ENCODE peak calls at places on chromosomes 13 and 19, in ten cellular contexts. E is HCT116, R is esophagus squamous epithelium, J is HepG2, C is IMR-90, A is Peyer's patch, T is lower leg skin, X is breast epithelium, H is spleen, B is gastrocnemius medialis. O is an unnamed sample.

GRCh38 chr13:38394777-38395504 is 45.3 kb downstream of the UFM1 start:
- DNase-seq in C (no peak), T (no peak), E (no peak), A (no peak), X (no peak), B (no peak), R (no peak), J (no peak), H (no peak), O (no peak)

GRCh38 chr13:25232937-25233515 is 54.3 kb downstream of the MTMR6 start:
- DNase-seq in H (no peak), B (no peak), E (peak), X (no peak), T (no peak), C (peak), R (no peak), A (no peak), J (peak), O (peak)

GRCh38 chr13:31951215-31951678 is 80.3 kb upstream of the FRY start:
- DNase-seq in B (peak), X (no peak), R (peak), C (peak), E (no peak), A (peak), J (no peak), H (peak), T (peak), O (no peak)

GRCh38 chr13:90564096-90564495 is 783.4 kb upstream of the MIR17HG start:
- DNase-seq in J (no peak), X (no peak), T (no peak), E (no peak), B (no peak), A (no peak), R (no peak), H (peak), C (no peak), O (no peak)

GRCh38 chr13:42696191-42696590 is 85.2 kb upstream of the FAM216B start:
- DNase-seq in T (no peak), X (no peak), H (no peak), C (peak), B (no peak), R (no peak), A (no peak), E (no peak), J (no peak), O (no peak)

GRCh38 chr13:34076943-34077703 is 259.2 kb downstream of the RFC3 start:
- DNase-seq in C (peak), T (no peak), A (no peak), H (no peak), E (peak), X (no peak), J (peak), B (no peak), R (no peak), O (peak)

GRCh38 chr19:15194938-15195337 is 5.9 kb downstream of the NOTCH3 start:
- DNase-seq in A (no peak), T (no peak), R (no peak), B (no peak), E (no peak), H (no peak), X (no peak), J (no peak), C (peak), O (no peak)

GRCh38 chr13:98761126-98761978 is 8.9 kb upstream of the SLC15A1 start:
- DNase-seq in T (no peak), A (peak), J (peak), B (no peak), E (no peak), H (no peak), R (no peak), X (no peak), C (peak), O (no peak)

GRCh38 chr13:50636007-50636704 is 207.3 kb downstream of the DLEU7 start:
- DNase-seq in A (no peak), E (no peak), T (no peak), C (no peak), H (no peak), R (no peak), X (no peak), J (no peak), B (no peak), O (no peak)

GRCh38 chr19:55618426-55618825 is 5.9 kb downstream of the ZNF784 start:
- DNase-seq in R (no peak), E (no peak), H (no peak), J (no peak), B (no peak), A (no peak), T (no peak), C (no peak), X (no peak), O (no peak)

GRCh38 chr13:110799246-110800236 is 86.0 kb downstream of the ING1 start:
- DNase-seq in T (peak), X (no peak), H (peak), E (no peak), C (peak), J (no peak), R (no peak), A (no peak), B (no peak), O (no peak)

GRCh38 chr13:35927554-35927953 is 203.6 kb downstream of the DCLK1 start:
- DNase-seq in H (no peak), R (no peak), B (no peak), T (no peak), J (no peak), A (no peak), E (no peak), C (peak), X (no peak), O (peak)

GRCh38 chr13:19862511-19863313 is 737 bp downstream of the ZMYM5 start:
- DNase-seq in E (no peak), A (peak), J (no peak), H (peak), R (no peak), X (no peak), B (peak), C (peak), T (peak), O (peak)

GRCh38 chr19:11379857-11380350 is 4.2 kb downstream of the EPOR start:
- DNase-seq in B (no peak), T (no peak), J (no peak), R (no peak), A (no peak), H (no peak), X (no peak), C (no peak), E (no peak), O (no peak)

GRCh38 chr19:3100331-3100730 is 6.2 kb downstream of the GNA11 start:
- DNase-seq in X (no peak), E (no peak), T (no peak), J (no peak), R (no peak), B (no peak), C (no peak), A (no peak), H (no peak), O (no peak)

GRCh38 chr13:45809810-45810394 is 41.7 kb downstream of the SIAH3 start:
- DNase-seq in B (no peak), T (no peak), J (no peak), E (no peak), A (no peak), X (no peak), C (no peak), R (no peak), H (no peak), O (no peak)

GRCh38 chr19:6773323-6773931 is 919 bp downstream of the VAV1 start:
- DNase-seq in T (no peak), J (no peak), H (peak), A (peak), E (no peak), X (no peak), R (no peak), C (no peak), B (no peak), O (no peak)

GRCh38 chr19:27774337-27774736 is 1438.6 kb downstream of the UQCRFS1 start:
- DNase-seq in E (no peak), A (no peak), C (no peak), T (no peak), H (no peak), X (no peak), B (no peak), R (no peak), J (no peak), O (peak)

DNA sequence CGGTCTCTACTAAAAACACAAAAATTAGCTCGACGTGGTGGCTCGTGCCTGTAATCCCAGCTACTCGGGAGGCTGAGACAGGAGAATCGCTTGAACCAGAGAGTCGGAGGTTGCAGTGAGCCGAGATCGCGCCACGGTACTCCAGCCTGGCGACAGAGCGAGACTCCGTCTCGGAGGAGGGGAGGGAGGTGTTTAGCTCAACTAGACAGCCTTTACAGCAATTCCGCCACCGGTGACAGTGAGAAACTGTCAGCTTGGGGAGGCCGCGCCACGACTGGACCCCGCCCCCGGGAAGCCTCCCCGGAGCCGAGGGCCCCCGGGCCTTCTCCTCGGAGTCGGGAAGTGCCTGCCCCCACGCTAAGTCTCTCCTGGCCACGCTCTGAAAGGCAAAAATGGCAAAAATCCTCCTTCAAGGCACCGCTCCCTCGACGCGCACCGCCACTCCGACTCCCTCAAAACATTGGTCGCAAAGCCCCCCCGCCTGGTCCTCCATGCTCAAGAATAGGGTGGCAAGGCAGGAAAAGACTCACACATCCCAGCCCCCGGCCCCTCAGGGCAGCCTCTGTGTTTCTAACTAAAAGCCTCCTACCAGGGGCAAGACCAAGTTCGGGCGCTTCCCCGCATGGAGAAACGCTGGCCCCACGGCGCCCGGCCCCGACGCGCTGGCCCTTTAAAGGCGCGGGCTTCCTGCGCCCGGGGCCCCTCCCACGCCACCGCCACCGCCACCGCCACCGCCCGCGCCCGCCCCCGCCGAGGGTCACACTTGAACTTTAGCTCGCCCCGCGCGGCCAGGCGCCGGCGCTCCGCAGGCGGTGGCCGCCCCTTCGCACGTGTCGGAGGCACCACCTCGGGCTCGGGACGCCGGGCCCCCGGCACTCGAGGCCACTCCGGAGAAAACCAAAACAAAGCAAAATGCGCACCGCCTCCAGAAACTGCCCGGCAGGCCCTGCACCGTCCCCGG is 2.1 kb downstream of the FOXO1 start:
- DNase-seq in H (peak), E (no peak), X (peak), A (peak), J (peak), R (no peak), B (peak), C (no peak), T (peak), O (peak)
- TF ChIP-seq POLR2A in H (peak), E (peak), X (peak), A (peak), J (peak), R (peak), B (peak), C (no peak), T (no peak), O (no peak)

DNA sequence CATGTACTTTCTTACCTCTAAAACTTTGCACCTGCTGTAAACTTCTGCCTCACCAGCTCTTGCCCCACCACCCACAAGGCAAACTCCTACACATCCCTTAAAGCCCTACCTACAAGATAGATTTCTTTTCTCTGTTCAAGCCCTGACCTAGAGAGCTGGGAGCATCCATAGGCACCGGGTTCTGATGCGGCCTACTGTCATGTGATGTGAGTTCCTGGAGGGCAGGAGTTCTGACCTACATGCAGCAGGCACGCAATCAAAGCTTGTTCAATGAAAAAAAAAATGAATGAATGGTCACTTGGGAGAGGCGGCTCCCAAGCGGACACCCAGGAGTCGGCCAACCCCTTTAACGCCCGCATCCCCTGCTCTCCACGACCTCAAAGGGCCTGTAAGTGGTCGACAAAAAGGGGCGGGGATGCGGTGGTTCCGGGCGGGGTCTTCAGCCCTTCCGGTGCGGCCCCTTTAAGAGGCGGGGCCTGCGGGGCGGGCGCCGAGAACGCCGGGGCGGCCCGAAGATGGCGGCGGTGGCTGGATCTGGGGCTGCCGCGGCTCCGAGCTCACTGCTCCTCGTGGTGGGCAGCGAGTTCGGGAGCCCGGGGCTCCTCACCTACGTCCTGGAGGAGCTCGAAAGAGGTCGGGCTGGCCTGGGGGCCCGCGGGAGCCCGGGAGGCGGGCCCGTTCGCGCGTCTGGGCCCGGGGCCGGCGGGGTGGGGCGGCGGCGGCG is at the start of gene MAP1S:
- DNase-seq in T (no peak), A (peak), J (peak), R (no peak), E (no peak), H (peak), B (no peak), X (no peak), C (peak), O (peak)
- TF ChIP-seq POLR2A in T (no peak), A (peak), J (peak), R (peak), E (peak), H (peak), B (peak), X (peak), C (peak), O (peak)

GRCh38 chr13:47019977-47020376 is 123.1 kb upstream of the HTR2A start:
- DNase-seq in T (no peak), X (no peak), H (no peak), B (no peak), E (no peak), C (no peak), J (no peak), A (no peak), R (no peak), O (no peak)
- TF ChIP-seq POLR2A in T (no peak), X (no peak), H (no peak), B (no peak), E (no peak), C (no peak), J (no peak), A (no peak), R (no peak), O (no peak)

GRCh38 chr19:1270854-1271527 is 1.9 kb downstream of the CIRBP start:
- DNase-seq in A (no peak), H (peak), E (no peak), J (no peak), X (no peak), T (no peak), C (no peak), B (no peak), R (no peak), O (no peak)
- TF ChIP-seq POLR2A in A (no peak), H (no peak), E (no peak), J (no peak), X (no peak), T (no peak), C (peak), B (no peak), R (no peak), O (no peak)

GRCh38 chr19:45424191-45425058 is 708 bp upstream of the ERCC1 start:
- DNase-seq in X (no peak), H (peak), T (peak), R (no peak), C (peak), A (peak), E (peak), B (peak), J (peak), O (peak)

GRCh38 chr19:45423589-45424190 is at the start of gene ERCC1:
- DNase-seq in A (peak), X (peak), B (peak), E (peak), R (peak), J (peak), H (peak), C (peak), T (peak), O (peak)

GRCh38 chr19:45423033-45423588 is 606 bp downstream of the ERCC1 start:
- DNase-seq in C (no peak), A (no peak), J (no peak), H (no peak), X (no peak), R (no peak), T (peak), B (no peak), E (no peak), O (no peak)

GRCh38 chr19:45428385-45429231 is 4.9 kb upstream of the ERCC1 start:
- DNase-seq in R (no peak), A (no peak), H (no peak), E (no peak), C (peak), T (no peak), J (no peak), B (peak), X (no peak), O (peak)
- TF ChIP-seq POLR2A in R (peak), A (no peak), H (no peak), E (no peak), C (peak), T (no peak), J (no peak), B (peak), X (no peak), O (no peak)

GRCh38 chr19:10142701-10143375 is 23.1 kb upstream of the EIF3G start:
- DNase-seq in H (peak), B (no peak), T (no peak), A (peak), X (no peak), R (no peak), E (no peak), J (no peak), C (no peak), O (no peak)
- TF ChIP-seq POLR2A in H (no peak), B (no peak), T (no peak), A (no peak), X (no peak), R (no peak), E (no peak), J (no peak), C (no peak), O (no peak)